ENCODE peak calls at places on chromosomes 13 and 19, in ten cellular contexts. One of them, this sample, is unnamed.

GRCh38 chr13:110683203-110683883 is 22.6 kb downstream of the CARS2 start:
- DNase-seq in HCEC 1CT: no peak
- DNase-seq in brain microvascular endothelial cell: no peak
- DNase-seq in stimulated activated CD8-positive, alpha-beta memory T cell treated with anti-CD3 and anti-CD28 coated beads, Interleukin-4, amount 100 ng/mL, for 1 hour: no peak
- DNase-seq in Calu3: no peak
- DNase-seq in left ventricle myocardium superior: no peak
- DNase-seq in occipital lobe: no peak
- DNase-seq in dermis blood vessel endothelial cell: peak; percentile 55
- DNase-seq in progenitor cell of endocrine pancreas: no peak
- DNase-seq in T follicular helper cell: no peak
- DNase-seq in this sample: no peak

GRCh38 chr13:29508130-29508873 is 87.2 kb downstream of the SLC7A1 start:
- DNase-seq in HCEC 1CT: peak; percentile 47
- DNase-seq in brain microvascular endothelial cell: peak; percentile 83
- DNase-seq in stimulated activated CD8-positive, alpha-beta memory T cell treated with anti-CD3 and anti-CD28 coated beads, Interleukin-4, amount 100 ng/mL, for 1 hour: peak; percentile 59
- DNase-seq in Calu3: peak; percentile 75
- DNase-seq in left ventricle myocardium superior: peak; percentile 91
- DNase-seq in occipital lobe: peak; percentile 80
- DNase-seq in dermis blood vessel endothelial cell: peak; percentile 92
- DNase-seq in progenitor cell of endocrine pancreas: peak; percentile 84
- DNase-seq in T follicular helper cell: peak; percentile 52
- DNase-seq in this sample: peak; percentile 87

GRCh38 chr13:97880298-97880675 is 73.2 kb upstream of the IPO5 start:
- DNase-seq in HCEC 1CT: no peak
- DNase-seq in brain microvascular endothelial cell: no peak
- DNase-seq in stimulated activated CD8-positive, alpha-beta memory T cell treated with anti-CD3 and anti-CD28 coated beads, Interleukin-4, amount 100 ng/mL, for 1 hour: no peak
- DNase-seq in Calu3: no peak
- DNase-seq in left ventricle myocardium superior: no peak
- DNase-seq in occipital lobe: no peak
- DNase-seq in dermis blood vessel endothelial cell: no peak
- DNase-seq in progenitor cell of endocrine pancreas: no peak
- DNase-seq in T follicular helper cell: no peak
- DNase-seq in this sample: no peak

GRCh38 chr19:4059493-4059880 is 7.2 kb downstream of the ZBTB7A start:
- DNase-seq in HCEC 1CT: no peak
- DNase-seq in brain microvascular endothelial cell: no peak
- DNase-seq in stimulated activated CD8-positive, alpha-beta memory T cell treated with anti-CD3 and anti-CD28 coated beads, Interleukin-4, amount 100 ng/mL, for 1 hour: no peak
- DNase-seq in Calu3: no peak
- DNase-seq in left ventricle myocardium superior: no peak
- DNase-seq in occipital lobe: no peak
- DNase-seq in dermis blood vessel endothelial cell: no peak
- DNase-seq in progenitor cell of endocrine pancreas: no peak
- DNase-seq in T follicular helper cell: no peak
- DNase-seq in this sample: no peak

GRCh38 chr19:38033658-38034150 is 126.7 kb downstream of the SIPA1L3 start:
- DNase-seq in HCEC 1CT: no peak
- DNase-seq in brain microvascular endothelial cell: no peak
- DNase-seq in stimulated activated CD8-positive, alpha-beta memory T cell treated with anti-CD3 and anti-CD28 coated beads, Interleukin-4, amount 100 ng/mL, for 1 hour: no peak
- DNase-seq in Calu3: no peak
- DNase-seq in left ventricle myocardium superior: no peak
- DNase-seq in occipital lobe: no peak
- DNase-seq in dermis blood vessel endothelial cell: peak; percentile 67
- DNase-seq in progenitor cell of endocrine pancreas: no peak
- DNase-seq in T follicular helper cell: no peak
- DNase-seq in this sample: no peak

GRCh38 chr13:77697208-77698103 is at the start of gene SLAIN1:
- DNase-seq in HCEC 1CT: no peak
- DNase-seq in brain microvascular endothelial cell: peak; percentile 16
- DNase-seq in stimulated activated CD8-positive, alpha-beta memory T cell treated with anti-CD3 and anti-CD28 coated beads, Interleukin-4, amount 100 ng/mL, for 1 hour: peak; percentile 67
- DNase-seq in Calu3: peak; percentile 65
- DNase-seq in left ventricle myocardium superior: peak; percentile 91
- DNase-seq in occipital lobe: peak; percentile 88
- DNase-seq in dermis blood vessel endothelial cell: peak; percentile 60
- DNase-seq in progenitor cell of endocrine pancreas: peak; percentile 80
- DNase-seq in T follicular helper cell: peak; percentile 80
- DNase-seq in this sample: peak; percentile 67

GRCh38 chr13:35630551-35631275 is 154.2 kb upstream of the MAB21L1 start:
- DNase-seq in HCEC 1CT: no peak
- DNase-seq in brain microvascular endothelial cell: peak; percentile 30
- DNase-seq in stimulated activated CD8-positive, alpha-beta memory T cell treated with anti-CD3 and anti-CD28 coated beads, Interleukin-4, amount 100 ng/mL, for 1 hour: no peak
- DNase-seq in Calu3: peak; percentile 9
- DNase-seq in left ventricle myocardium superior: no peak
- DNase-seq in occipital lobe: no peak
- DNase-seq in dermis blood vessel endothelial cell: peak; percentile 66
- DNase-seq in progenitor cell of endocrine pancreas: no peak
- DNase-seq in T follicular helper cell: no peak
- DNase-seq in this sample: no peak

GRCh38 chr19:55341191-55342043 is 1.7 kb downstream of the KMT5C start:
- DNase-seq in HCEC 1CT: no peak
- DNase-seq in brain microvascular endothelial cell: peak; percentile 19
- DNase-seq in stimulated activated CD8-positive, alpha-beta memory T cell treated with anti-CD3 and anti-CD28 coated beads, Interleukin-4, amount 100 ng/mL, for 1 hour: no peak
- DNase-seq in Calu3: peak; percentile 79
- DNase-seq in left ventricle myocardium superior: peak; percentile 83
- DNase-seq in occipital lobe: peak; percentile 9
- DNase-seq in dermis blood vessel endothelial cell: peak; percentile 53
- DNase-seq in progenitor cell of endocrine pancreas: peak; percentile 72
- DNase-seq in T follicular helper cell: peak; percentile 23
- DNase-seq in this sample: peak; percentile 59